ENCODE peak calls at places on chromosomes 13 and 19, in five cellular contexts. O is Karpas-422, L is astrocyte of the cerebellum, H is HAP-1, E is psoas muscle. W is an unnamed sample.

GRCh38 chr13:77565635-77566034 is 30.1 kb downstream of the SCEL start:
- DNase-seq in O (peak; percentile 73), L (peak; percentile 29), H (no peak), E (no peak), W (no peak)

GRCh38 chr19:289651-290538 is 1.3 kb downstream of the PLPP2 start:
- DNase-seq in O (no peak), L (peak; percentile 22), H (no peak), E (peak; percentile 36), W (no peak)

GRCh38 chr19:22144394-22144793 is 52.4 kb downstream of the ZNF676 start:
- DNase-seq in O (peak; percentile 63), L (no peak), H (no peak), E (no peak), W (no peak)

GRCh38 chr19:13260883-13261653 is 110.9 kb downstream of the IER2 start:
- DNase-seq in O (peak; percentile 82), L (peak; percentile 49), H (no peak), E (no peak), W (no peak)

GRCh38 chr13:69566104-69566716 is 541.4 kb upstream of the ATXN8OS start:
- DNase-seq in O (no peak), L (peak; percentile 3), H (no peak), E (no peak), W (no peak)

GRCh38 chr19:3073159-3073563 is 10.9 kb upstream of the TLE5 start:
- DNase-seq in O (no peak), L (peak; percentile 35), H (peak; percentile 90), E (peak; percentile 78), W (no peak)

GRCh38 chr19:5038631-5039271 is 69.8 kb downstream of the KDM4B start:
- DNase-seq in O (peak; percentile 82), L (no peak), H (peak; percentile 53), E (no peak), W (no peak)

GRCh38 chr13:29847501-29847983 is 2.9 kb downstream of the UBL3 start:
- DNase-seq in O (no peak), L (no peak), H (peak; percentile 62), E (no peak), W (peak; percentile 4)

GRCh38 chr19:32626969-32627368 is 46.0 kb downstream of the PDCD5 start:
- DNase-seq in O (no peak), L (no peak), H (no peak), E (no peak), W (no peak)

GRCh38 chr19:32624410-32624809 is 43.4 kb downstream of the PDCD5 start:
- DNase-seq in O (no peak), L (no peak), H (no peak), E (no peak), W (no peak)

GRCh38 chr19:32630338-32630737 is 44.6 kb downstream of the ANKRD27 start:
- DNase-seq in O (peak; percentile 17), L (no peak), H (no peak), E (no peak), W (no peak)

GRCh38 chr19:32631381-32631780 is 43.6 kb downstream of the ANKRD27 start:
- DNase-seq in O (no peak), L (no peak), H (no peak), E (no peak), W (no peak)

GRCh38 chr19:32627714-32628253 is 46.8 kb downstream of the PDCD5 start:
- DNase-seq in O (no peak), L (no peak), H (no peak), E (no peak), W (no peak)
- H3K4me3 ChIP-seq in O (no peak overlapping the region), L (no peak overlapping the region), H (no peak overlapping the region), E (no peak overlapping the region), W (no peak overlapping the region)

GRCh38 chr13:71378992-71379905 is 487.8 kb downstream of the DACH1 start:
- DNase-seq in O (no peak), L (peak; percentile 22), H (peak; percentile 41), E (no peak), W (no peak)
- H3K4me3 ChIP-seq in O (no peak overlapping the region), L (peak overlapping the region; percentile 15), H (no peak overlapping the region), E (peak overlapping the region; percentile 45), W (no peak overlapping the region)

GRCh38 chr19:7099597-7099921 is 30.1 kb downstream of the ZNF557 start:
- DNase-seq in O (no peak), L (no peak), H (peak; percentile 95), E (no peak), W (no peak)

GRCh38 chr19:7101498-7102253 is 32.2 kb downstream of the ZNF557 start:
- DNase-seq in O (no peak), L (no peak), H (no peak), E (no peak), W (no peak)

GRCh38 chr19:7098701-7099596 is 29.4 kb downstream of the ZNF557 start:
- DNase-seq in O (peak; percentile 95), L (peak; percentile 82), H (peak; percentile 95), E (peak; percentile 97), W (peak; percentile 90)

DNA sequence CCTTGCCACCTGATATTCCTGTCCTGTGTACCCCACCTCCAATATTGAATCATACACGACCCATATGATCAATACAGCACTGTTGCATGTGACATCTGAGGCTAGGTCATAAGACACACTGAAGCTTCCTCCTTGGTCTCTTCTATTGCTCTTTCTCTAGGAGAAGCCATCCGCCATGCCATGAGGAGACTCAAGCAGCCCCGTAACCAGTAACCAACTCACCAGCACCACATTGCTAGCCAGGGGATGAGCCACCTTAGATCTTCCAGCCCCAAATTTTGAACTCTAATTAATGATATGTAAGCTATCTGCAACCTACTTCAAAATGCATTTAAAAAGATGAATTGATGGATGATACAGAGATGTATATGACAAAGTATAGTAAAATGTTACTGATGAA is 28.6 kb downstream of the ZNF557 start:
- DNase-seq in O (no peak), L (no peak), H (no peak), E (no peak), W (no peak)
- H3K4me3 ChIP-seq in O (peak overlapping the region; percentile 70), L (peak overlapping the region; percentile 62), H (peak overlapping the region; percentile 54), E (peak overlapping the region; percentile 89), W (no peak overlapping the region)

GRCh38 chr13:103351035-103351828 is 285.0 kb upstream of the SLC10A2 start:
- DNase-seq in O (no peak), L (peak; percentile 83), H (no peak), E (no peak), W (no peak)
- H3K4me3 ChIP-seq in O (no peak overlapping the region), L (peak overlapping the region; percentile 9), H (no peak overlapping the region), E (no peak overlapping the region), W (no peak overlapping the region)

DNA sequence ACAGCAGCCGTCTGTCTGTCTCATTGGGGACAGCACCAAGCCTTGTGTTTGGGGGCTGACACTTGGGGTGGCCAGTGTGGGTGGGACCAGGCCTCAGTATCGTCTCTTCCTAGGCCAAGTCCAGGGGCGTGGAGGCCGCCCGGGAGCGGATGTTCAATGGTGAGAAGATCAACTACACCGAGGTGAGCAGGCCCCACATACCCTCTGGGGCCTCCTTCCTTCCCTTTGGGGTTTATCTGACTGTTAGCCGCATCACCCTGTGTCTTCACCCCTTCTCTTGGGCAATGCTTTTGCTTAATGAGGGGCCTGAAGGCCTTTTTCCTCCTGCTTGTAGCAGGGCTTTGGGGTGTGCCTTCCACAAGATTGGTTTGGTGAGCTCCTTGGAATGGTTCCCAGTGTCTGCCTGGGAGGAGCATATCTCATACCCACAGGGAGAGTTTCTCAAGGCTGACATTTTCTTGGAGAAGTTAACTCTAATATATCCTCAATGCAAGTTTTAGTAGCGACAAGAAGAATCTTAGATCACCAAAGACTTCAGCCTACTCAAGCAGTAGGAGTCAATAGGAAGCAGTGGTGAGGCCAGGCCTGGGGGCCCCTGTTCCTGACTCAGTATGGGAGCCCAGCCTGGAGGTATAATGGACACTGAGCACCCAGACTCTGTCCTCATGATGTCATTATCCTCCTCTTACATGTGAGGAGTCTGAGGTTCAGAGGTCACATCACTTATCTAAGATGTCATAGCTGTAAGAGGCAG is 1.9 kb downstream of the GPI start:
- DNase-seq in O (no peak), L (peak; percentile 15), H (no peak), E (peak; percentile 24), W (no peak)
- H3K4me3 ChIP-seq in O (peak overlapping the region; percentile 100), L (no peak overlapping the region), H (peak overlapping the region; percentile 78), E (peak overlapping the region; percentile 99), W (peak overlapping the region; percentile 92)

GRCh38 chr19:10335149-10336053 is 2.1 kb upstream of the RAVER1 start:
- DNase-seq in O (no peak), L (no peak), H (no peak), E (no peak), W (no peak)
- H3K4me3 ChIP-seq in O (no peak overlapping the region), L (peak overlapping the region; percentile 68), H (no peak overlapping the region), E (peak overlapping the region; percentile 69), W (no peak overlapping the region)

DNA sequence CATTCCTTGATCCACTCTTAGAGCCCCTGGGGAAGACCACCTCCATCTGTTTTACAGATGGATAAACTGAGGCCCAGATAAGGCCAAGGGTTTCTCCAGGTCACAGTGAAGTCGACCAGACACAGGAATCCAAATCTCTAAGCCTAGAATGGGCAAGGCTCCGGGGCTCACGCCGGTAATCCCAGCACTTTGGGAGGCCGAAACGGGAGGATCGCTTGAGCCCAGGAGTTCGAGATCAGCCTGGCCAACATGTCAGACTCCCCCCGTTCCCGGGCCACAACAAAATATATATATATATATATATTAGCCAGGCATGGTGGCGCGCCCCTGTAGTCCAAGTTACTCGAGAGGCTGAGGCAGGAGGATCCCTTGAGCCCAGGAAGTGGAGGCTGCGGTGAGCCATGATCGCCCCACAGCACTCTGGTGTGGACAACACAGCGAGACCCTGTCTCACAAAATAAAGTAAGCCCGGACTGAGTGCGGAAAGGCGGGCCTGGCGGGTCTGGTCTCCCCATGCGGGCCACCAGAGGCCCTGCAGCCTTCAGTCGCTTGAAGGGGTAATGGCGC is 615 bp upstream of the RPL13A start:
- DNase-seq in O (no peak), L (no peak), H (no peak), E (no peak), W (no peak)
- H3K4me3 ChIP-seq in O (peak overlapping the region; percentile 35), L (no peak overlapping the region), H (peak overlapping the region; percentile 100), E (peak overlapping the region; percentile 98), W (no peak overlapping the region)

GRCh38 chr19:47022541-47023447 is 3.2 kb downstream of the NPAS1 start:
- DNase-seq in O (no peak), L (no peak), H (no peak), E (no peak), W (no peak)
- H3K4me3 ChIP-seq in O (no peak overlapping the region), L (no peak overlapping the region), H (peak overlapping the region; percentile 0), E (no peak overlapping the region), W (no peak overlapping the region)

DNA sequence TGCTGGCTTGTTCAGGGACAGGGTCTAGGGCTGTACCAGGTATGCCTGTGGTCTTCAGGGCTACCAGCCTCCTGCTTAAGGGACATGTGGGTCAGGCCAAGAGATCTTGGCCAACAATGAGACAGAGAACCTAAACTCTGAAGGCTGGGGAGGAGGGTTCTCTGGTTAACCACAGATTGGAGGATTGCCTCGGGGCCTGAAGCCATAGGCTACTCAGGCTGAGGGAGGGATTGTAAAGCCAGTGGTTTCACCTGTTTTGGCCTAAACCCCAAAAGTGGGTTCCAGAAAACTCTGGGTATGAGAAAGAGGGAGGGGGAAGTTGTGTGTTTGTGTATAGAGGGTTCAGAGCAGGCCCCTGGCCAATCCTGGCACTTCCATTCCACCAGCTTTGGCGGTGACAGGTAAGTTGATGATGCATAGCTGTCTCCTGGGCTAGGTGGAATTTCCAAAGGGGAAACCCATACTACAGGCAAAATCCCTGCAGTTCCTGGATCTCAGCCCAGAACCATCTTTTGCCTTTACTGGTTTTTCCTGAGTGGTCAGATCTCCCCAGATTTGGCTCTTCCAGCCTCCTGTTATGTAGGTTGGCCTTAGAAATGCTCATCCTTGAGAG is 13.5 kb upstream of the CCDC97 start:
- DNase-seq in O (no peak), L (no peak), H (no peak), E (no peak), W (no peak)
- H3K4me3 ChIP-seq in O (no peak overlapping the region), L (no peak overlapping the region), H (no peak overlapping the region), E (no peak overlapping the region), W (no peak overlapping the region)